ENCODE peak calls at places on chromosome 18, in five cellular contexts. One of them, this sample, is unnamed.

GRCh38 chr18:23853448-23854210 is 160.9 kb upstream of the TTC39C start:
- DNase-seq in HepG2: no peak
- DNase-seq in K562: no peak
- DNase-seq in H1: no peak
- DNase-seq in SK-N-SH: no peak
- DNase-seq in this sample: no peak

GRCh38 chr18:77754475-77755044 is 504.9 kb downstream of the GALR1 start:
- DNase-seq in K562: no peak
- DNase-seq in HepG2: no peak
- DNase-seq in H1: no peak
- DNase-seq in SK-N-SH: no peak
- DNase-seq in this sample: no peak

GRCh38 chr18:62085766-62086165 is 101.1 kb downstream of the PIGN start:
- DNase-seq in SK-N-SH: no peak
- DNase-seq in K562: no peak
- DNase-seq in H1: no peak
- DNase-seq in HepG2: no peak
- DNase-seq in this sample: peak; percentile 12

GRCh38 chr18:55165399-55166125 is 206.3 kb upstream of the CCDC68 start:
- DNase-seq in SK-N-SH: no peak
- DNase-seq in HepG2: no peak
- DNase-seq in K562: no peak
- DNase-seq in H1: no peak
- DNase-seq in this sample: no peak

GRCh38 chr18:37403100-37403781 is 162.4 kb downstream of the CELF4 start:
- DNase-seq in SK-N-SH: no peak
- DNase-seq in K562: no peak
- DNase-seq in HepG2: no peak
- DNase-seq in H1: no peak
- DNase-seq in this sample: no peak

GRCh38 chr18:48951448-48952286 is 902 bp upstream of the SMAD7 start:
- DNase-seq in K562: peak; percentile 78
- DNase-seq in SK-N-SH: peak; percentile 92
- DNase-seq in H1: no peak
- DNase-seq in HepG2: peak; percentile 82
- DNase-seq in this sample: peak; percentile 89

GRCh38 chr18:54284967-54285785 is 15.9 kb downstream of the POLI start:
- DNase-seq in H1: no peak
- DNase-seq in K562: no peak
- DNase-seq in HepG2: no peak
- DNase-seq in SK-N-SH: no peak
- DNase-seq in this sample: no peak

GRCh38 chr18:77557030-77557429 is 307.4 kb downstream of the GALR1 start:
- DNase-seq in H1: no peak
- DNase-seq in HepG2: no peak
- DNase-seq in K562: no peak
- DNase-seq in SK-N-SH: no peak
- DNase-seq in this sample: no peak

GRCh38 chr18:26470011-26470637 is 78.2 kb downstream of the KCTD1 start:
- DNase-seq in SK-N-SH: no peak
- DNase-seq in K562: no peak
- DNase-seq in HepG2: no peak
- DNase-seq in H1: no peak
- DNase-seq in this sample: no peak

GRCh38 chr18:62662799-62663173 is 52.6 kb upstream of the PHLPP1 start:
- DNase-seq in SK-N-SH: no peak
- DNase-seq in HepG2: no peak
- DNase-seq in K562: no peak
- DNase-seq in H1: no peak
- DNase-seq in this sample: no peak

GRCh38 chr18:183769-184168 is 25.4 kb downstream of the USP14 start:
- DNase-seq in HepG2: no peak
- DNase-seq in H1: no peak
- DNase-seq in SK-N-SH: peak; percentile 3
- DNase-seq in K562: peak; percentile 35
- DNase-seq in this sample: no peak

GRCh38 chr18:50203801-50204604 is 9.1 kb upstream of the MYO5B start:
- DNase-seq in SK-N-SH: peak; percentile 68
- DNase-seq in HepG2: peak; percentile 46
- DNase-seq in K562: peak; percentile 9
- DNase-seq in H1: no peak
- DNase-seq in this sample: no peak

GRCh38 chr18:4831791-4832375 is 365.2 kb downstream of the AKAIN1 start:
- DNase-seq in SK-N-SH: no peak
- DNase-seq in H1: no peak
- DNase-seq in HepG2: no peak
- DNase-seq in K562: no peak
- DNase-seq in this sample: no peak

GRCh38 chr18:62512996-62513395 is 9.8 kb upstream of the ZCCHC2 start:
- DNase-seq in SK-N-SH: no peak
- DNase-seq in HepG2: no peak
- DNase-seq in H1: no peak
- DNase-seq in K562: no peak
- DNase-seq in this sample: no peak

GRCh38 chr18:32057624-32058165 is 34.0 kb upstream of the RNF138 start:
- DNase-seq in HepG2: no peak
- DNase-seq in SK-N-SH: no peak
- DNase-seq in H1: peak; percentile 10
- DNase-seq in K562: no peak
- DNase-seq in this sample: no peak
- TF ChIP-seq GABPA in HepG2: no peak
- TF ChIP-seq GABPA in SK-N-SH: no peak
- TF ChIP-seq GABPA in H1: no peak
- TF ChIP-seq GABPA in K562: no peak
- TF ChIP-seq GABPA in this sample: no peak

GRCh38 chr18:58661423-58661822 is 9.8 kb upstream of the MALT1 start:
- DNase-seq in K562: no peak
- DNase-seq in SK-N-SH: no peak
- DNase-seq in HepG2: no peak
- DNase-seq in H1: no peak
- DNase-seq in this sample: no peak
- TF ChIP-seq CTCF in K562: no peak
- TF ChIP-seq CTCF in SK-N-SH: peak; percentile 35
- TF ChIP-seq CTCF in HepG2: peak; percentile 47
- TF ChIP-seq CTCF in H1: no peak
- TF ChIP-seq CTCF in this sample: no peak

DNA sequence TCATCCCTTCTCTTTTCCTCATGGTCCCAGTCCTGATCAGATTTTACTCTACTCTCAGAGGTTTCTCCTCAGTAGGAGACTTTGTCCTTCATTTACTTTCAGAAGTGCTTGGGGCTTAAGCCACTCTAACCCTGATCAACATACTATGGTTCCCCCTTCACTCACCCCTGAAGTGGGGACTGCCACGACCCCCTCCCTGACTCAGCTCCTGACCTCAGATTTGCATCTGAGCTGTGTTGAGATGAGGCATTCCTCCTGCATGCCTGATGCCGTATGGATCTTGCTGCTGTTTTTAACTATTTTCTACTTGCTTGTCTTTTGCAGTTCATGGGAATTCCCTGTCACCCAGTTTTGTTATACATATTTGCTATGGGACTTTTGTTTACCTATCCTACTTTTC is 306.7 kb upstream of the CHST9 start:
- DNase-seq in HepG2: no peak
- DNase-seq in SK-N-SH: no peak
- DNase-seq in H1: no peak
- DNase-seq in K562: no peak
- DNase-seq in this sample: no peak
- H3K27me3 ChIP-seq in HepG2: no peaks in the 10 kb centered on the region
- H3K27me3 ChIP-seq in SK-N-SH: no peaks in the 10 kb centered on the region
- H3K27me3 ChIP-seq in H1: no peaks in the 10 kb centered on the region
- H3K27me3 ChIP-seq in K562: no peaks in the 10 kb centered on the region
- H3K27me3 ChIP-seq in this sample: no peaks in the 10 kb centered on the region

GRCh38 chr18:47912794-47913594 is 17.5 kb downstream of the SMAD2 start:
- DNase-seq in K562: no peak
- DNase-seq in H1: no peak
- DNase-seq in HepG2: no peak
- DNase-seq in SK-N-SH: no peak
- DNase-seq in this sample: no peak
- TF ChIP-seq GABPA in K562: no peak
- TF ChIP-seq GABPA in H1: no peak
- TF ChIP-seq GABPA in HepG2: no peak
- TF ChIP-seq GABPA in SK-N-SH: no peak
- TF ChIP-seq GABPA in this sample: no peak

This sample was measured in HL-60.